ENCODE peak calls at places on chromosomes 7 and 10, in ten cellular contexts. Q is left ventricle myocardium inferior, B is IMR-90, X is mammary epithelial cell, H is ovary, E is neuronal stem cell, J is colonic mucosa, R is H9, A is WERI-Rb-1, G is pancreas. Z is an unnamed sample. For H3K9me3, the result is how much of the 10 kb centered on the place peaks cover.

GRCh38 chr10:108582387-108582786 is 1340.9 kb downstream of the XPNPEP1 start:
- DNase-seq in E (no peak), A (no peak), Q (no peak), G (no peak), J (no peak), R (no peak), X (no peak), H (no peak), B (no peak), Z (no peak)

GRCh38 chr7:130154131-130154500 is 51.1 kb downstream of the TMEM209 start:
- DNase-seq in E (no peak), B (no peak), J (peak), X (no peak), Q (no peak), R (no peak), H (no peak), A (no peak), G (no peak), Z (no peak)

GRCh38 chr7:155804897-155805825 is 7.1 kb downstream of the SHH start:
- DNase-seq in G (peak), B (peak), X (peak), Q (peak), R (peak), H (no peak), J (peak), E (peak), A (peak), Z (no peak)

GRCh38 chr7:30817060-30817770 is 46.0 kb downstream of the MINDY4 start:
- DNase-seq in G (no peak), H (no peak), B (peak), J (peak), Q (no peak), A (no peak), R (no peak), E (no peak), X (peak), Z (no peak)

GRCh38 chr7:12623885-12624498 is 53.5 kb downstream of the SCIN start:
- DNase-seq in B (peak), X (peak), H (no peak), R (no peak), G (no peak), J (no peak), Q (no peak), E (no peak), A (no peak), Z (no peak)

GRCh38 chr7:142669074-142669654 is 80.1 kb upstream of the PRSS1 start:
- DNase-seq in X (peak), A (no peak), E (peak), Q (no peak), H (no peak), B (peak), J (no peak), G (no peak), R (no peak), Z (no peak)

GRCh38 chr7:91089382-91089963 is 174.8 kb upstream of the FZD1 start:
- DNase-seq in B (peak), R (no peak), H (no peak), E (peak), J (no peak), Q (no peak), X (peak), G (peak), A (no peak), Z (no peak)

GRCh38 chr7:41711283-41712064 is 8.6 kb upstream of the INHBA start:
- DNase-seq in G (no peak), H (no peak), R (peak), E (no peak), B (peak), A (peak), J (peak), Q (no peak), X (no peak), Z (no peak)

GRCh38 chr10:114163062-114163861 is 10.7 kb downstream of the CCDC186 start:
- DNase-seq in A (no peak), Q (no peak), B (no peak), J (no peak), E (no peak), H (no peak), R (no peak), X (no peak), G (no peak), Z (no peak)

GRCh38 chr7:95658676-95659075 is 62.4 kb upstream of the PDK4 start:
- DNase-seq in A (no peak), X (no peak), E (no peak), H (no peak), B (no peak), J (peak), Q (no peak), R (no peak), G (no peak), Z (no peak)

GRCh38 chr7:106022193-106022821 is 59.2 kb downstream of the CDHR3 start:
- DNase-seq in B (no peak), A (no peak), Q (no peak), R (no peak), X (peak), E (no peak), H (no peak), G (no peak), J (no peak), Z (peak)

GRCh38 chr7:98754041-98754479 is 115.8 kb downstream of the TMEM130 start:
- DNase-seq in A (no peak), B (no peak), E (peak), Q (no peak), H (no peak), R (peak), X (no peak), J (no peak), G (no peak), Z (no peak)

GRCh38 chr7:79988642-79989041 is 146.0 kb upstream of the GNAI1 start:
- DNase-seq in E (no peak), R (no peak), X (peak), G (no peak), H (no peak), B (peak), Q (no peak), J (no peak), A (no peak), Z (no peak)

GRCh38 chr7:157428554-157428945 is 91.7 kb downstream of the DNAJB6 start:
- DNase-seq in Q (peak), R (no peak), H (no peak), E (no peak), G (no peak), X (no peak), A (no peak), B (no peak), J (no peak), Z (no peak)

GRCh38 chr10:80500572-80501380 is 36.9 kb upstream of the SH2D4B start:
- DNase-seq in H (peak), B (no peak), X (no peak), R (peak), G (no peak), A (no peak), E (no peak), Q (peak), J (no peak), Z (no peak)

GRCh38 chr7:83410989-83411591 is 237.8 kb downstream of the SEMA3E start:
- DNase-seq in G (peak), J (no peak), H (no peak), B (peak), A (peak), E (peak), Q (no peak), R (no peak), X (peak), Z (no peak)

GRCh38 chr10:44724415-44725174 is 186.5 kb upstream of the TMEM72 start:
- DNase-seq in Q (no peak), G (no peak), R (no peak), E (no peak), J (no peak), X (no peak), H (no peak), B (peak), A (no peak), Z (no peak)

GRCh38 chr10:31650010-31650409 is 278.6 kb downstream of the ARHGAP12 start:
- DNase-seq in G (peak), B (peak), J (peak), R (no peak), E (no peak), Q (peak), A (no peak), H (peak), X (no peak), Z (no peak)

GRCh38 chr7:1611708-1612241 is 41.9 kb upstream of the PSMG3 start:
- DNase-seq in E (no peak), X (peak), Q (no peak), B (peak), G (no peak), J (no peak), R (no peak), A (peak), H (no peak), Z (no peak)

GRCh38 chr7:120949393-120949799 is 1.2 kb upstream of the ING3 start:
- DNase-seq in A (no peak), H (no peak), E (no peak), Q (no peak), R (no peak), X (no peak), J (no peak), B (no peak), G (no peak), Z (no peak)

GRCh38 chr7:16586081-16586874 is 59.3 kb downstream of the ANKMY2 start:
- DNase-seq in H (no peak), E (no peak), R (no peak), G (no peak), A (no peak), B (no peak), J (no peak), X (no peak), Q (no peak), Z (no peak)

GRCh38 chr10:93138113-93138870 is 64.6 kb downstream of the CYP26A1 start:
- DNase-seq in B (no peak), J (peak), E (no peak), R (no peak), H (no peak), G (no peak), Q (no peak), A (no peak), X (peak), Z (no peak)

GRCh38 chr10:48655426-48656240 is 29.0 kb upstream of the WDFY4 start:
- DNase-seq in H (peak), X (peak), G (peak), E (no peak), R (no peak), A (no peak), B (peak), J (peak), Q (peak), Z (no peak)

GRCh38 chr7:155483868-155484325 is 26.0 kb downstream of the EN2 start:
- DNase-seq in A (no peak), G (peak), J (no peak), Q (peak), X (peak), E (no peak), B (no peak), H (no peak), R (no peak), Z (no peak)

GRCh38 chr10:133017203-133017601 is 70.5 kb upstream of the ADGRA1 start:
- DNase-seq in E (no peak), J (no peak), Q (no peak), G (no peak), R (no peak), X (no peak), H (no peak), A (no peak), B (no peak), Z (no peak)

GRCh38 chr10:36094091-36094490 is 452.0 kb upstream of the FZD8 start:
- DNase-seq in Q (no peak), R (no peak), E (no peak), B (peak), J (no peak), A (no peak), X (peak), H (no peak), G (no peak), Z (no peak)

GRCh38 chr7:18262054-18262453 is 233.5 kb upstream of the HDAC9 start:
- DNase-seq in J (no peak), R (no peak), H (no peak), E (no peak), B (no peak), A (no peak), G (no peak), X (no peak), Q (no peak), Z (no peak)

GRCh38 chr10:71939304-71939703 is 24.9 kb upstream of the CHST3 start:
- DNase-seq in G (no peak), J (no peak), Q (no peak), A (no peak), B (no peak), E (no peak), H (no peak), R (no peak), X (no peak), Z (no peak)

GRCh38 chr10:71939861-71940474 is 24.2 kb upstream of the CHST3 start:
- DNase-seq in X (no peak), H (no peak), Q (no peak), G (no peak), R (no peak), J (no peak), A (no peak), E (no peak), B (no peak), Z (no peak)

GRCh38 chr10:71940752-71941151 is 23.4 kb upstream of the CHST3 start:
- DNase-seq in J (no peak), B (no peak), Q (no peak), G (no peak), R (no peak), H (no peak), X (no peak), A (no peak), E (no peak), Z (no peak)

GRCh38 chr10:71938211-71938610 is 26.0 kb upstream of the CHST3 start:
- DNase-seq in R (no peak), G (no peak), A (no peak), J (no peak), B (no peak), Q (no peak), X (no peak), H (no peak), E (no peak), Z (no peak)

DNA sequence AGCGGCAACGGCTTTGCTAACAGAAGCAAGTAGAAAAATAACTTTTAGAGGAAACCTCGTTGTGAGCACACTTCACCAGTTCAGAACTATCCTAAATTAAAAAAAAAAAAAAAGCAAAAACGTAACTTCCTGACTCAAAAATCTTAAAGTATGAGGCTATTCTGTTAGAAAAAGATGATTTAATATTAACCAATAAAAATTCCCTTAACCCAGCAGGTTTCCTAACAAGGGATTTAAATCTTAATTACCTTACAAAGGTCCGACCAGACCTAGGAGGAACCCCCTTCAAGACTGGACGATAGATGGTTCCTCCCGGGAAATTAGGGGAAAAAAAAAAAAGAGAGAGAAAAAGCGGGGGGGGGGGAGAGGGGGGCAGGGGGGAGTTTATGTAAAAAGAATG is 22.9 kb upstream of the CHST3 start:
- DNase-seq in H (no peak), B (no peak), J (no peak), R (no peak), Q (no peak), A (no peak), G (no peak), E (no peak), X (no peak), Z (no peak)
- H3K9me3 ChIP-seq in H (under half), B (under half), J (under half), R (under half), Q (under half), A (under half), G (under half), E (under half), X (under half), Z (under half)

GRCh38 chr7:53904355-53904754 is 637.8 kb upstream of the VSTM2A start:
- DNase-seq in B (no peak), H (no peak), R (no peak), E (no peak), A (no peak), X (no peak), J (no peak), Q (no peak), G (no peak), Z (no peak)
- H3K9me3 ChIP-seq in B (under half), H (under half), R (under half), E (under half), A (under half), X (under half), J (under half), Q (under half), G (under half), Z (under half)

GRCh38 chr7:112361154-112361553 is 89.1 kb upstream of the IFRD1 start:
- DNase-seq in R (no peak), X (no peak), Q (no peak), A (no peak), E (no peak), G (no peak), H (no peak), J (no peak), B (no peak), Z (no peak)
- H3K9me3 ChIP-seq in R (under half), X (under half), Q (under half), A (under half), E (under half), G (under half), H (under half), J (under half), B (under half), Z (under half)

GRCh38 chr10:128178319-128178937 is 52.2 kb upstream of the MKI67 start:
- DNase-seq in H (no peak), A (peak), R (peak), J (peak), E (peak), G (peak), B (peak), Q (no peak), X (no peak), Z (no peak)

GRCh38 chr10:128173383-128173782 is 47.2 kb upstream of the MKI67 start:
- DNase-seq in G (no peak), R (no peak), J (no peak), A (no peak), X (no peak), Q (no peak), H (no peak), B (no peak), E (no peak), Z (no peak)

GRCh38 chr10:128172756-128173155 is 46.5 kb upstream of the MKI67 start:
- DNase-seq in X (no peak), R (no peak), H (no peak), E (no peak), B (no peak), Q (no peak), J (no peak), G (no peak), A (no peak), Z (no peak)

GRCh38 chr10:128180843-128181242 is 54.6 kb upstream of the MKI67 start:
- DNase-seq in G (no peak), E (no peak), R (no peak), H (no peak), J (no peak), A (no peak), B (no peak), X (no peak), Q (no peak), Z (no peak)

DNA sequence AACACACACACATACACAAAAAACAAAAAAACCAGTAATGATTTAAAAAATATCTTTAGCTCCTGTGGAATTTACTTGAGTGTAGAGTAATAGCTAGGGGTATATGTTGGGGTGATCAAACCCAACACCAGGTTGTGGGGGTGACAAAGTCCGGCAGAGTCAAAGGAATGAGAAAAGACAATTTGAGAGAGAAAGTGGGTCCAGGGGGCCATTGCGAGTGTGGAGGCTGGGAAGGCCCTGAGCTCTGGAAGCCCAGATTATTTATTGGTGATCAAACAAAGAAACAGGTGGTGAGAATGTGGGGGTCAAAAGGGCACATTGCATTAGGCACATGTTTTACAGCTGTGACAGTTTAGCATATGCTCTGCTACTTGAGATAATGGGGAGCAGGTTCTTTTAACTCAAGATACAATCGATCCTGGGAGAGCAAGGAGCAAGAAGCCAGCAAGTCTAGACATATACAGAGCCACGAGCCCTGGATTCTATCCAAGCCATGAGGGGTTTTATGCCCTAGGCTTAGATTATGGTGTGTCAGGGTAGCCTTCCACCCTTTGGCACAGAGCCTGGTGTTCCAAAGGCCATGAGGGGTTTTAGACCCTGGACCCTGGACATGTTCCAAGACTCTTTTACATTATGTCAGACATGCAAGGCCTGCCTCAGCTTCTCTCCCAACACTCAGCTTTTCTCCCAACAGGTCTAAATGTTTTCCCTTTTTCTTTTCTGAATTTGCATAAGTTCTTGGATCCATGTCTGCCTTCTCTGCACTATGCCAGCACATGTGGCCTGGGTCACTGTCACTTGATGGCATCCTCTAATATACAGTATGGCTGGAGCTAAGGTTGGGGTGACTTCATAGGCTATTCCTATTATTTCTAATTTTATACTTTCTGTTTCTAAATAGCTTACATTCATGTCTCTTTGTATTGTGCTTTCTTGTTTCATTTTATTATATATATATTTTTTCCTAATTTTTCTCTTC is 48.6 kb upstream of the MKI67 start:
- DNase-seq in E (no peak), H (no peak), Q (no peak), J (no peak), R (no peak), X (no peak), A (no peak), B (no peak), G (no peak), Z (no peak)
- H3K9me3 ChIP-seq in E (under half), H (under half), Q (under half), J (under half), R (under half), X (under half), A (under half), B (under half), G (under half), Z (under half)

GRCh38 chr7:53812135-53812534 is 730.0 kb upstream of the VSTM2A start:
- DNase-seq in B (no peak), H (no peak), J (no peak), Q (no peak), X (no peak), E (no peak), R (no peak), G (no peak), A (no peak), Z (no peak)
- H3K9me3 ChIP-seq in B (under half), H (under half), J (under half), Q (under half), X (under half), E (under half), R (under half), G (under half), A (under half), Z (under half)

Z was measured in T-helper 17 cell.